ENCODE peak calls at places on chromosome 18, in six cellular contexts. One of them, this sample, is unnamed.
A peak's percentile ranks its signal among the peaks of the same experiment; 100 is the strongest.

GRCh38 chr18:23380817-23381216 is 72.3 kb upstream of the RIOK3 start:
- DNase-seq in right lobe of liver: no peak
- DNase-seq in effector memory CD4-positive, alpha-beta T cell: no peak
- DNase-seq in mesenchymal stem cell: peak; percentile 70
- DNase-seq in sigmoid colon: no peak
- DNase-seq in HCT116: no peak
- DNase-seq in this sample: no peak

GRCh38 chr18:58609536-58609993 is 19.3 kb downstream of the ALPK2 start:
- DNase-seq in right lobe of liver: no peak
- DNase-seq in effector memory CD4-positive, alpha-beta T cell: no peak
- DNase-seq in mesenchymal stem cell: no peak
- DNase-seq in sigmoid colon: no peak
- DNase-seq in HCT116: no peak
- DNase-seq in this sample: no peak

GRCh38 chr18:13934676-13935075 is 19.3 kb upstream of the MC2R start:
- DNase-seq in right lobe of liver: no peak
- DNase-seq in effector memory CD4-positive, alpha-beta T cell: no peak
- DNase-seq in mesenchymal stem cell: no peak
- DNase-seq in sigmoid colon: no peak
- DNase-seq in HCT116: no peak
- DNase-seq in this sample: no peak

GRCh38 chr18:61333271-61333745 is at the start of gene CDH20:
- DNase-seq in right lobe of liver: no peak
- DNase-seq in effector memory CD4-positive, alpha-beta T cell: no peak
- DNase-seq in mesenchymal stem cell: no peak
- DNase-seq in sigmoid colon: no peak
- DNase-seq in HCT116: no peak
- DNase-seq in this sample: no peak

GRCh38 chr18:59359576-59359952 is 499 bp upstream of the LMAN1 start:
- DNase-seq in right lobe of liver: no peak
- DNase-seq in effector memory CD4-positive, alpha-beta T cell: no peak
- DNase-seq in mesenchymal stem cell: no peak
- DNase-seq in sigmoid colon: no peak
- DNase-seq in HCT116: no peak
- DNase-seq in this sample: no peak

GRCh38 chr18:68757121-68757520 is 40.8 kb upstream of the CCDC102B start:
- DNase-seq in right lobe of liver: no peak
- DNase-seq in effector memory CD4-positive, alpha-beta T cell: no peak
- DNase-seq in mesenchymal stem cell: no peak
- DNase-seq in sigmoid colon: no peak
- DNase-seq in HCT116: no peak
- DNase-seq in this sample: no peak

GRCh38 chr18:68848242-68848641 is 50.4 kb downstream of the CCDC102B start:
- DNase-seq in right lobe of liver: no peak
- DNase-seq in effector memory CD4-positive, alpha-beta T cell: no peak
- DNase-seq in mesenchymal stem cell: no peak
- DNase-seq in sigmoid colon: no peak
- DNase-seq in HCT116: no peak
- DNase-seq in this sample: no peak

GRCh38 chr18:10131783-10132381 is 218.1 kb downstream of the VAPA start:
- DNase-seq in right lobe of liver: no peak
- DNase-seq in effector memory CD4-positive, alpha-beta T cell: no peak
- DNase-seq in mesenchymal stem cell: no peak
- DNase-seq in sigmoid colon: no peak
- DNase-seq in HCT116: no peak
- DNase-seq in this sample: no peak

GRCh38 chr18:2420367-2420766 is 150.9 kb downstream of the METTL4 start:
- DNase-seq in right lobe of liver: no peak
- DNase-seq in effector memory CD4-positive, alpha-beta T cell: no peak
- DNase-seq in mesenchymal stem cell: no peak
- DNase-seq in sigmoid colon: no peak
- DNase-seq in HCT116: no peak
- DNase-seq in this sample: no peak

GRCh38 chr18:13221821-13222220 is 3.3 kb downstream of the LDLRAD4 start:
- DNase-seq in right lobe of liver: no peak
- DNase-seq in effector memory CD4-positive, alpha-beta T cell: no peak
- DNase-seq in mesenchymal stem cell: peak; percentile 20
- DNase-seq in sigmoid colon: peak; percentile 78
- DNase-seq in HCT116: no peak
- DNase-seq in this sample: peak; percentile 76

GRCh38 chr18:78849458-78849857 is 130.2 kb upstream of the SALL3 start:
- DNase-seq in right lobe of liver: no peak
- DNase-seq in effector memory CD4-positive, alpha-beta T cell: no peak
- DNase-seq in mesenchymal stem cell: no peak
- DNase-seq in sigmoid colon: no peak
- DNase-seq in HCT116: no peak
- DNase-seq in this sample: no peak

GRCh38 chr18:61852496-61852895 is 40.3 kb downstream of the RNF152 start:
- DNase-seq in right lobe of liver: no peak
- DNase-seq in effector memory CD4-positive, alpha-beta T cell: no peak
- DNase-seq in mesenchymal stem cell: no peak
- DNase-seq in sigmoid colon: no peak
- DNase-seq in HCT116: no peak
- DNase-seq in this sample: no peak

GRCh38 chr18:70417847-70418246 is 129.0 kb downstream of the SOCS6 start:
- DNase-seq in right lobe of liver: no peak
- DNase-seq in effector memory CD4-positive, alpha-beta T cell: no peak
- DNase-seq in mesenchymal stem cell: no peak
- DNase-seq in sigmoid colon: no peak
- DNase-seq in HCT116: no peak
- DNase-seq in this sample: no peak

GRCh38 chr18:10559566-10560456 is 34.0 kb downstream of the NAPG start:
- DNase-seq in right lobe of liver: no peak
- DNase-seq in effector memory CD4-positive, alpha-beta T cell: no peak
- DNase-seq in mesenchymal stem cell: no peak
- DNase-seq in sigmoid colon: peak; percentile 69
- DNase-seq in HCT116: no peak
- DNase-seq in this sample: no peak

GRCh38 chr18:41538751-41539150 is 416.3 kb upstream of the PIK3C3 start:
- DNase-seq in right lobe of liver: no peak
- DNase-seq in effector memory CD4-positive, alpha-beta T cell: no peak
- DNase-seq in mesenchymal stem cell: no peak
- DNase-seq in sigmoid colon: no peak
- DNase-seq in HCT116: no peak
- DNase-seq in this sample: no peak

GRCh38 chr18:62480927-62481326 is 41.9 kb upstream of the ZCCHC2 start:
- DNase-seq in right lobe of liver: no peak
- DNase-seq in effector memory CD4-positive, alpha-beta T cell: no peak
- DNase-seq in mesenchymal stem cell: no peak
- DNase-seq in sigmoid colon: no peak
- DNase-seq in HCT116: no peak
- DNase-seq in this sample: no peak

GRCh38 chr18:21064347-21064746 is 47.3 kb downstream of the ROCK1 start:
- DNase-seq in right lobe of liver: no peak
- DNase-seq in effector memory CD4-positive, alpha-beta T cell: no peak
- DNase-seq in mesenchymal stem cell: peak; percentile 13
- DNase-seq in sigmoid colon: no peak
- DNase-seq in HCT116: no peak
- DNase-seq in this sample: no peak

GRCh38 chr18:10259934-10260333 is 194.5 kb upstream of the APCDD1 start:
- DNase-seq in right lobe of liver: no peak
- DNase-seq in effector memory CD4-positive, alpha-beta T cell: no peak
- DNase-seq in mesenchymal stem cell: no peak
- DNase-seq in sigmoid colon: no peak
- DNase-seq in HCT116: no peak
- DNase-seq in this sample: no peak

GRCh38 chr18:76453057-76453561 is 41.9 kb downstream of the ZNF516 start:
- DNase-seq in right lobe of liver: no peak
- DNase-seq in effector memory CD4-positive, alpha-beta T cell: no peak
- DNase-seq in mesenchymal stem cell: peak; percentile 3
- DNase-seq in sigmoid colon: no peak
- DNase-seq in HCT116: no peak
- DNase-seq in this sample: no peak

GRCh38 chr18:76450452-76450851 is 44.6 kb downstream of the ZNF516 start:
- DNase-seq in right lobe of liver: no peak
- DNase-seq in effector memory CD4-positive, alpha-beta T cell: no peak
- DNase-seq in mesenchymal stem cell: no peak
- DNase-seq in sigmoid colon: peak; percentile 51
- DNase-seq in HCT116: no peak
- DNase-seq in this sample: peak; percentile 58

GRCh38 chr18:76450912-76451421 is 44.1 kb downstream of the ZNF516 start:
- DNase-seq in right lobe of liver: no peak
- DNase-seq in effector memory CD4-positive, alpha-beta T cell: no peak
- DNase-seq in mesenchymal stem cell: peak; percentile 83
- DNase-seq in sigmoid colon: peak; percentile 79
- DNase-seq in HCT116: no peak
- DNase-seq in this sample: peak; percentile 66

GRCh38 chr18:76452357-76452756 is 42.7 kb downstream of the ZNF516 start:
- DNase-seq in right lobe of liver: no peak
- DNase-seq in effector memory CD4-positive, alpha-beta T cell: no peak
- DNase-seq in mesenchymal stem cell: peak; percentile 81
- DNase-seq in sigmoid colon: peak; percentile 61
- DNase-seq in HCT116: no peak
- DNase-seq in this sample: no peak

DNA sequence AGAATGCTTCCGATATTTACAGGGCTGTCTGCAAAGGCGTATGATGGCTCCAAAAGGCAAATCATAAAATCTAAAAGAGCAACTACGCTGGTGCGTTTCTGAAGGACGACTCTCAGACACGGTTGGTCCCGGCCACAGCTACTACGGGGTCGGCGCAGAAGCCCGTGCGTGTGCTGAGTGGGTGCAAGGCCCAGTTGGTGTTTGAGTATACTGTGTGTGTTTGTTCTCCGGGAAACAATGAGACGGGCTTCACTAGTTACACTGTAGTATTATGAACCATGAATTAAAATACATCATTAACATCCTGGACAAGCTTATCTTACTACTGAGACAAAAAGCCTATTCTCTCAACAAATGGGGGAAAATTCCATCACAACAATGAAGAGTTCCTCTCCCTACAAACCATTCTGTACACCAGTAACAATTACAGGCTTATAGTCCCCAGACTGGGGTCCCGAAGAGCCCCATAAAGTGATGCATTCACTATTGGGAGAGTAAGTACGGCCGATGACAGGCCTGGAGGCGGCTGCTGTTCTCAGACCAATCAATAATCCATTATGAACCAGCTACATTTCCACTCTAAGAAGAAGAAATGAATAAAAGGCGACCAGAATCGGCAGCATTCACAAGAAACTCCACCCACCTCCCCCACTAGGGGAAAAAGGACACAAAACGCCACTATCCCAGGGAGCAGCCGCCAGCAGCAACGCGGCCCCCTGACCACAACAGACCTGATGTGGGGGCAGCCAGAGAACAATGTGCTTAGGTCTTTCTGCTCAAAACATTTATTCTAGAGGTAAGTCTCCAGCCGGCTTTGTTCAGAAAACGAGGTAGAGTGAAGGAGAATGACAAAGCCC is 43.3 kb downstream of the ZNF516 start:
- DNase-seq in right lobe of liver: no peak
- DNase-seq in effector memory CD4-positive, alpha-beta T cell: no peak
- DNase-seq in mesenchymal stem cell: peak; percentile 39
- DNase-seq in sigmoid colon: peak; percentile 63
- DNase-seq in HCT116: no peak
- DNase-seq in this sample: peak; percentile 58
- H3K27ac ChIP-seq in right lobe of liver: peak overlapping the region; percentile 69
- H3K27ac ChIP-seq in effector memory CD4-positive, alpha-beta T cell: no peak overlapping the region
- H3K27ac ChIP-seq in mesenchymal stem cell: peak overlapping the region; percentile 68
- H3K27ac ChIP-seq in sigmoid colon: peak overlapping the region; percentile 79
- H3K27ac ChIP-seq in HCT116: no peak overlapping the region
- H3K27ac ChIP-seq in this sample: peak overlapping the region; percentile 86

DNA sequence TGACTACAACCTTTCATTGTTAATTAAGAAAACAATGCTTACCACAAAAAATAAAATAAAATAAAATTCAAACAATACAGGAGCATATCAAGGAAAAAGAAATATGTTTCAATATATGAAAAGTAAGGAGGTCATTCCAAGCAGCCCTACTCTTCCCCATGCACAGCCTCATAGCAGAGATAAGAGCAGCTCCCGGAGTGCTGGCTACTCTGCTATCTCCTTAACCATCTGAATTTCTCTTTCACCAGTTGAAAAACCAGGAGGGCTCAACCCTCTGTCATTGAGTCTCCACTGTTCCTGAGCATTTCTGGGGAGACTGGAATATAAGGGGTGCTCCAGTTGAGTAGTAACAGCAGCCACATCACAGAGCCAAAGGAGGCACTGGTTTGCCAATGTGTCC is 201.4 kb downstream of the TCF4 start:
- DNase-seq in right lobe of liver: no peak
- DNase-seq in effector memory CD4-positive, alpha-beta T cell: no peak
- DNase-seq in mesenchymal stem cell: no peak
- DNase-seq in sigmoid colon: no peak
- DNase-seq in HCT116: no peak
- DNase-seq in this sample: no peak
- H3K36me3 ChIP-seq in right lobe of liver: no peaks in the 10 kb centered on the region
- H3K36me3 ChIP-seq in effector memory CD4-positive, alpha-beta T cell: no peaks in the 10 kb centered on the region
- H3K36me3 ChIP-seq in mesenchymal stem cell: peaks cover 37% of the 10 kb centered on the region
- H3K36me3 ChIP-seq in sigmoid colon: no peaks in the 10 kb centered on the region
- H3K36me3 ChIP-seq in HCT116: no peaks in the 10 kb centered on the region
- H3K36me3 ChIP-seq in this sample: no peaks in the 10 kb centered on the region

GRCh38 chr18:35577045-35577848 is 4.3 kb upstream of the GALNT1 start:
- DNase-seq in right lobe of liver: no peak
- DNase-seq in effector memory CD4-positive, alpha-beta T cell: no peak
- DNase-seq in mesenchymal stem cell: no peak
- DNase-seq in sigmoid colon: no peak
- DNase-seq in HCT116: no peak
- DNase-seq in this sample: no peak

GRCh38 chr18:35581555-35582309 is at the start of gene GALNT1:
- DNase-seq in right lobe of liver: peak; percentile 60
- DNase-seq in effector memory CD4-positive, alpha-beta T cell: peak; percentile 4
- DNase-seq in mesenchymal stem cell: peak; percentile 14
- DNase-seq in sigmoid colon: no peak
- DNase-seq in HCT116: no peak
- DNase-seq in this sample: no peak

GRCh38 chr18:35582310-35582682 is 756 bp downstream of the GALNT1 start:
- DNase-seq in right lobe of liver: no peak
- DNase-seq in effector memory CD4-positive, alpha-beta T cell: no peak
- DNase-seq in mesenchymal stem cell: peak; percentile 22
- DNase-seq in sigmoid colon: no peak
- DNase-seq in HCT116: no peak
- DNase-seq in this sample: no peak

GRCh38 chr18:35580748-35581534 is 599 bp upstream of the GALNT1 start:
- DNase-seq in right lobe of liver: peak; percentile 78
- DNase-seq in effector memory CD4-positive, alpha-beta T cell: peak; percentile 27
- DNase-seq in mesenchymal stem cell: peak; percentile 70
- DNase-seq in sigmoid colon: peak; percentile 81
- DNase-seq in HCT116: no peak
- DNase-seq in this sample: no peak

GRCh38 chr18:35578481-35578880 is 3.1 kb upstream of the GALNT1 start:
- DNase-seq in right lobe of liver: no peak
- DNase-seq in effector memory CD4-positive, alpha-beta T cell: no peak
- DNase-seq in mesenchymal stem cell: no peak
- DNase-seq in sigmoid colon: no peak
- DNase-seq in HCT116: no peak
- DNase-seq in this sample: no peak
- H3K27ac ChIP-seq in right lobe of liver: no peak overlapping the region
- H3K27ac ChIP-seq in effector memory CD4-positive, alpha-beta T cell: no peak overlapping the region
- H3K27ac ChIP-seq in mesenchymal stem cell: no peak overlapping the region
- H3K27ac ChIP-seq in sigmoid colon: no peak overlapping the region
- H3K27ac ChIP-seq in HCT116: no peak overlapping the region
- H3K27ac ChIP-seq in this sample: no peak overlapping the region

GRCh38 chr18:24446453-24446852 is 14.0 kb upstream of the HRH4 start:
- DNase-seq in right lobe of liver: no peak
- DNase-seq in effector memory CD4-positive, alpha-beta T cell: no peak
- DNase-seq in mesenchymal stem cell: no peak
- DNase-seq in sigmoid colon: no peak
- DNase-seq in HCT116: no peak
- DNase-seq in this sample: no peak

GRCh38 chr18:24443870-24444269 is 16.6 kb upstream of the HRH4 start:
- DNase-seq in right lobe of liver: no peak
- DNase-seq in effector memory CD4-positive, alpha-beta T cell: no peak
- DNase-seq in mesenchymal stem cell: no peak
- DNase-seq in sigmoid colon: no peak
- DNase-seq in HCT116: no peak
- DNase-seq in this sample: no peak

GRCh38 chr18:24446953-24447537 is 13.4 kb upstream of the HRH4 start:
- DNase-seq in right lobe of liver: no peak
- DNase-seq in effector memory CD4-positive, alpha-beta T cell: no peak
- DNase-seq in mesenchymal stem cell: peak; percentile 6
- DNase-seq in sigmoid colon: no peak
- DNase-seq in HCT116: no peak
- DNase-seq in this sample: no peak

GRCh38 chr18:24447961-24448360 is 12.5 kb upstream of the HRH4 start:
- DNase-seq in right lobe of liver: no peak
- DNase-seq in effector memory CD4-positive, alpha-beta T cell: no peak
- DNase-seq in mesenchymal stem cell: no peak
- DNase-seq in sigmoid colon: no peak
- DNase-seq in HCT116: no peak
- DNase-seq in this sample: no peak
- H3K36me3 ChIP-seq in right lobe of liver: no peaks in the 10 kb centered on the region
- H3K36me3 ChIP-seq in effector memory CD4-positive, alpha-beta T cell: peaks cover 21% of the 10 kb centered on the region
- H3K36me3 ChIP-seq in mesenchymal stem cell: peaks cover 91% of the 10 kb centered on the region
- H3K36me3 ChIP-seq in sigmoid colon: peaks cover 97% of the 10 kb centered on the region
- H3K36me3 ChIP-seq in HCT116: peaks cover 61% of the 10 kb centered on the region
- H3K36me3 ChIP-seq in this sample: peaks cover 41% of the 10 kb centered on the region

This sample was measured in right atrium auricular region.